ENCODE peak calls at places on chromosomes 5 and 9, in six cellular contexts. H is Peyer's patch, O is Caco-2, Z is endodermal cell, C is tibial nerve, N is GM23248. F is an unnamed sample.

GRCh38 chr9:23554691-23555090 is 271.3 kb downstream of the ELAVL2 start:
- DNase-seq in H (no peak), O (no peak), Z (no peak), C (no peak), N (no peak), F (no peak)

GRCh38 chr5:170338933-170339779 is 41.6 kb upstream of the LCP2 start:
- DNase-seq in H (peak; percentile 63), O (no peak), Z (peak; percentile 75), C (no peak), N (no peak), F (no peak)

GRCh38 chr9:19934301-19934868 is 145.5 kb upstream of the SLC24A2 start:
- DNase-seq in H (no peak), O (no peak), Z (peak; percentile 81), C (peak; percentile 17), N (peak; percentile 74), F (no peak)

GRCh38 chr5:68272289-68272688 is 56.7 kb downstream of the PIK3R1 start:
- DNase-seq in H (no peak), O (no peak), Z (no peak), C (no peak), N (no peak), F (no peak)

GRCh38 chr9:118553465-118553864 is 815.8 kb downstream of the BRINP1 start:
- DNase-seq in H (no peak), O (no peak), Z (no peak), C (no peak), N (no peak), F (no peak)

GRCh38 chr9:137426018-137426681 is 3.0 kb downstream of the NOXA1 start:
- DNase-seq in H (no peak), O (peak; percentile 15), Z (no peak), C (no peak), N (no peak), F (no peak)

GRCh38 chr9:21856301-21857094 is 54.1 kb downstream of the MTAP start:
- DNase-seq in H (no peak), O (no peak), Z (no peak), C (no peak), N (peak; percentile 81), F (no peak)

GRCh38 chr5:138927979-138928378 is 52.8 kb upstream of the LRRTM2 start:
- DNase-seq in H (no peak), O (no peak), Z (no peak), C (no peak), N (no peak), F (no peak)

GRCh38 chr5:159743234-159743633 is 173.0 kb upstream of the ADRA1B start:
- DNase-seq in H (no peak), O (no peak), Z (no peak), C (no peak), N (no peak), F (no peak)

GRCh38 chr5:120463991-120464626 is at the start of gene PRR16:
- DNase-seq in H (peak; percentile 24), O (no peak), Z (peak; percentile 86), C (no peak), N (peak; percentile 93), F (no peak)

GRCh38 chr5:55638455-55638854 is 73.7 kb downstream of the SLC38A9 start:
- DNase-seq in H (no peak), O (no peak), Z (no peak), C (no peak), N (no peak), F (no peak)

GRCh38 chr9:84382728-84383127 is 42.2 kb upstream of the SLC28A3 start:
- DNase-seq in H (no peak), O (no peak), Z (no peak), C (no peak), N (no peak), F (no peak)

GRCh38 chr5:1732238-1732880 is 67.3 kb downstream of the MRPL36 start:
- DNase-seq in H (no peak), O (no peak), Z (peak; percentile 32), C (no peak), N (no peak), F (no peak)

GRCh38 chr5:146447734-146448380 is 724 bp downstream of the TCERG1 start:
- DNase-seq in H (peak; percentile 32), O (no peak), Z (no peak), C (no peak), N (peak; percentile 70), F (no peak)

GRCh38 chr5:1336106-1336561 is 8.8 kb downstream of the CLPTM1L start:
- DNase-seq in H (peak; percentile 35), O (no peak), Z (no peak), C (no peak), N (no peak), F (no peak)

DNA sequence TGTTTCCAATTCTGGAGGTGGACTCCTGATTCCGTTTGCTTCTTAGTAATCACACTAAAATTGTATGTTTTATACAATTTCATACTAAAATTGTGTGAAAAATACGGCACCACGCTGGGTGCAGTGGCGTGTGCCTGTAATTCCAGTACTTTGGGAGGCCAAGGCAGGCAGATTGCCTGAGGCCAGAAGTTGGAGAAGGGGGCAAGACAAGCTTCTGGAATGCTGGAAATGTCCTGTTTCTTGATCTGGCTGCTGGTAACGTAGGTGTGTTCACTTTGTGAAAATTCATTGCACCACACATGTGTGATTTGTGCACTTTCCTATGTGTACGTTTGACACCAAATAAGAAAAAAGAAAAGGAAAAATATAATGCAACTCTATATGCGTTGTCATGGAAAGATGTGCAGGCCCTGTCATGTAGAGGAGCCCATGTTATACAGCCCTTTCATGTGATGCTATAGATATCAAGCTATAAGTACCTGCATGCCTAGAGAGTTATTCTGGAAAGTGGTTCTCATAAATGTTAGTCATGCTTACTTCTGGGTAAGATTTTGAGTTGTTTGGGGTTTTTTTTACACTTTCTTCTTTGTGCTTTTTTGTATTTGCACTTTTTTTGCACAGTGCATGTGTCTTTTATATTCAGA is 119.9 kb downstream of the TMEM174 start:
- DNase-seq in H (no peak), O (no peak), Z (no peak), C (no peak), N (no peak), F (no peak)
- H3K27me3 ChIP-seq in H (peaks cover 2% of the 10 kb centered on the region), O (no peaks in the 10 kb centered on the region), Z (peaks cover 55% of the 10 kb centered on the region), C (no peaks in the 10 kb centered on the region), N (no peaks in the 10 kb centered on the region), F (peaks cover 20% of the 10 kb centered on the region)

DNA sequence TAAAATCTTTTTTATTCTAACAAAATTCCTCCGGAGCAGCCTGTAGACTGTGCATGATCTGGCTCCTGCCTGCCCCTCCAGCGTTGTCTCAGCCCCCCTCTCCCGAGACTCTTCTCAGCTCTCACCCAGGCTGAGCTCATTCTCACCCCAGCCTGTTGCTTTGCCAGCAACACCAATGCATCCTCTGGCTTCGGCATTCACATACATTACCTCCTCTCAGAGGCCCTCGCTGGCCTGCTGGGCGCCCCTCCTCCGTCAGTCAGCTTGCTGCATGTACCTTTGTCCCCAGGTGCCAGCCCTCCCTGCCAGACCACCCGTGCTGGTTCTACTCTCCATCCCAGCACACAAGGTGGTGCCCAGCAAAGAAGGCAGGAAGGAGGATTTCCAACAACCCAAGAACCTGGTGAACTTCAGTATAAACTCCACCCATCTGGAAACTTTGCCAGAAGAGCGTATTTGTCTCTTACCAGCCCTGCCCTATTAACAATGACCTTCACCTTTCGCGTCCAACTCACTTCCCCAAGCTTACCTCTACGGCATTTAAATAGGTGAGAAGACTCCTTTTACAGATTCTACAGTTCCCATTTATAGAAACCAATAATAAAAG is 34.9 kb downstream of the MYO10 start:
- DNase-seq in H (no peak), O (no peak), Z (peak; percentile 93), C (no peak), N (no peak), F (no peak)
- H3K4me1 ChIP-seq in H (no peaks in the 10 kb centered on the region), O (peaks cover 53% of the 10 kb centered on the region), Z (peaks cover 18% of the 10 kb centered on the region), C (no peaks in the 10 kb centered on the region), N (no peaks in the 10 kb centered on the region), F (no peaks in the 10 kb centered on the region)

DNA sequence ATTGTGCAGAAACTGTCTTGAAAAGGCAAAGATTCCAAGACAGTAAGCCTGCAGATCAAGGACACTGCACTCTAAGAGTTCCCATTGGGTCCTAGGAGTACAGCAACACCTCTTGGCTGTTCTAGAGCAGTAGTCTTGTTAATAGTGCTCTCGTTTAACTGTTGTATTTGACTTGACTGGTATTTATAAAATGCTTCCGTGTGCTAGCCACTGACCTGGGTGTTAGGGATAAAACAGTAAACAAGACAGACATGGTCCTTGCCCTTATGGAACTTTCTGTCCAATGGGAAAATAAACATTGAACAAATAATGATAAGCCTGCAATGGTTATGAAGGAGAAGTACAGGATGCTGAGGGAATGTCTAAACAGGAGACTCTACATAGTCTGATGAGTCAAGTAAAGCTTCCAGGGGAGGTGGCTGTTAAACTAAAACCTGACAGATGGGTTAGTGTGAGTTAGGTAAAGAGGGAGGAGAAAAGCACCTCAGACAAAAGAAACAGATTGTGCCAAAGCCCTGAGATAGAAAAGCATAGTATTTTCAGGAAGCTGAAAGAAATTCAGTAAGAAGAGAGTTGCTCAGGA is 33.3 kb downstream of the TDRD7 start:
- DNase-seq in H (no peak), O (no peak), Z (no peak), C (no peak), N (no peak), F (no peak)
- H3K36me3 ChIP-seq in H (no peaks in the 10 kb centered on the region), O (peaks cover 1% of the 10 kb centered on the region), Z (peaks cover 62% of the 10 kb centered on the region), C (no peaks in the 10 kb centered on the region), N (no peaks in the 10 kb centered on the region), F (no peaks in the 10 kb centered on the region)

GRCh38 chr9:124040186-124040920 is 28.8 kb downstream of the LHX2 start:
- DNase-seq in H (no peak), O (no peak), Z (no peak), C (no peak), N (peak; percentile 79), F (no peak)
- H3K27me3 ChIP-seq in H (peaks cover 15% of the 10 kb centered on the region), O (no peaks in the 10 kb centered on the region), Z (peaks cover 49% of the 10 kb centered on the region), C (no peaks in the 10 kb centered on the region), N (peaks cover 41% of the 10 kb centered on the region), F (no peaks in the 10 kb centered on the region)

GRCh38 chr9:122949696-122950095 is 8.9 kb downstream of the RABGAP1 start:
- DNase-seq in H (no peak), O (no peak), Z (no peak), C (no peak), N (no peak), F (no peak)

GRCh38 chr9:122950263-122950662 is 9.4 kb downstream of the RABGAP1 start:
- DNase-seq in H (no peak), O (no peak), Z (no peak), C (no peak), N (no peak), F (no peak)

GRCh38 chr9:122948313-122948712 is 7.5 kb downstream of the RABGAP1 start:
- DNase-seq in H (no peak), O (no peak), Z (no peak), C (no peak), N (no peak), F (no peak)

GRCh38 chr9:122944960-122945888 is 4.4 kb downstream of the RABGAP1 start:
- DNase-seq in H (no peak), O (no peak), Z (no peak), C (no peak), N (no peak), F (no peak)

DNA sequence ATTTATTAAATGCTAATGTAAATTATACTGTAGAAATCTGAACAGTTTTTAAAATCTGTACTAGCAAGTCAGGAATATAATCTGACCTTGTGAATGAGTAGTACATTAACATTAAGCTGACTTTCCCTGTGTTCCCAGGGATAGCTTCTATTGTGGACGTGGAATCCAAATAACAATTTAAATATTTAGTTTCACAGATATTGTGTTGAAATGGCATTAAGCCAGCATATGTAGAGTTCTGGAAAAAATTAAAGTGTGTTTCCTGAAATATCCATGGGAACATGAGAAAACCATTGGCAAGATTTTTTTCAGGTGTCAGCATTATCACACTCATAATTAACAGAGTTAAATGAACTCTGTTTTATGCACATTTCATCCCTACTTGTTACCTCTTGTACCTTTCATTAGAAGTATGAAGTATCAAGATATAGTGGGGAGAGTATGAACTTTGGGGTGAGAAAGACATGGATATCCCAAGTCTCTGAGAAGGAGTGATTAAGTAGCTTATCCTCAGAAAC is 5.7 kb downstream of the RABGAP1 start:
- DNase-seq in H (no peak), O (no peak), Z (no peak), C (no peak), N (no peak), F (no peak)
- H3K4me1 ChIP-seq in H (no peaks in the 10 kb centered on the region), O (peaks cover 4% of the 10 kb centered on the region), Z (no peaks in the 10 kb centered on the region), C (no peaks in the 10 kb centered on the region), N (peaks cover 17% of the 10 kb centered on the region), F (no peaks in the 10 kb centered on the region)

F was measured in breast epithelium.